ENCODE peak calls at places on chromosome 21, in five cellular contexts. T is fibroblast of lung, J is endodermal cell, U is cardiac fibroblast, W is progenitor cell of endocrine pancreas. M is an unnamed sample.

GRCh38 chr21:16455978-16456377 is 726.2 kb downstream of the USP25 start:
- DNase-seq in T (peak), J (no peak), U (no peak), W (no peak), M (no peak)

GRCh38 chr21:45327458-45328197 is 39.9 kb upstream of the POFUT2 start:
- DNase-seq in T (no peak), J (peak), U (no peak), W (no peak), M (no peak)

GRCh38 chr21:40143822-40144525 is 276.7 kb downstream of the PCP4 start:
- DNase-seq in T (peak), J (peak), U (peak), W (peak), M (peak)

GRCh38 chr21:39282911-39283310 is 30.5 kb downstream of the BRWD1 start:
- DNase-seq in T (no peak), J (no peak), U (no peak), W (no peak), M (no peak)

GRCh38 chr21:45138199-45139002 is 64.0 kb downstream of the ADARB1 start:
- DNase-seq in T (peak), J (peak), U (peak), W (peak), M (peak)

GRCh38 chr21:32367158-32367557 is 25.7 kb downstream of the URB1 start:
- DNase-seq in T (no peak), J (no peak), U (peak), W (no peak), M (no peak)

GRCh38 chr21:38597436-38597835 is 99.2 kb upstream of the ERG start:
- DNase-seq in T (peak), J (no peak), U (no peak), W (no peak), M (no peak)

GRCh38 chr21:41747943-41748738 is 18.7 kb downstream of the RIPK4 start:
- DNase-seq in T (no peak), J (no peak), U (no peak), W (no peak), M (no peak)

GRCh38 chr21:45084881-45085536 is 10.6 kb downstream of the ADARB1 start:
- DNase-seq in T (no peak), J (no peak), U (no peak), W (no peak), M (no peak)

GRCh38 chr21:37032877-37033471 is 26.5 kb downstream of the RIPPLY3 start:
- DNase-seq in T (peak), J (no peak), U (peak), W (no peak), M (no peak)

GRCh38 chr21:37368536-37369279 is 2.1 kb downstream of the DYRK1A start:
- DNase-seq in T (peak), J (peak), U (peak), W (no peak), M (no peak)

GRCh38 chr21:28737671-28738279 is 254.9 kb downstream of the LTN1 start:
- DNase-seq in T (peak), J (no peak), U (peak), W (no peak), M (no peak)

GRCh38 chr21:42061866-42062542 is 9.1 kb upstream of the UMODL1 start:
- DNase-seq in T (no peak), J (no peak), U (no peak), W (no peak), M (no peak)

GRCh38 chr21:41786521-41786987 is 19.7 kb upstream of the RIPK4 start:
- DNase-seq in T (peak), J (no peak), U (no peak), W (no peak), M (no peak)

GRCh38 chr21:30408782-30409494 is 13.1 kb downstream of the KRTAP13-1 start:
- DNase-seq in T (peak), J (peak), U (peak), W (peak), M (peak)

GRCh38 chr21:45286671-45287437 is 841 bp downstream of the POFUT2 start:
- DNase-seq in T (peak), J (peak), U (no peak), W (no peak), M (peak)

GRCh38 chr21:40176732-40177131 is 309.5 kb downstream of the PCP4 start:
- DNase-seq in T (no peak), J (no peak), U (no peak), W (no peak), M (no peak)

GRCh38 chr21:39715804-39716397 is 29.1 kb upstream of the IGSF5 start:
- DNase-seq in T (peak), J (peak), U (peak), W (peak), M (peak)

GRCh38 chr21:41752231-41752681 is 14.6 kb downstream of the RIPK4 start:
- DNase-seq in T (peak), J (no peak), U (peak), W (no peak), M (no peak)

GRCh38 chr21:9737871-9738520 is 783.4 kb upstream of the TPTE start:
- DNase-seq in T (no peak), J (no peak), U (no peak), W (no peak), M (no peak)

GRCh38 chr21:39559511-39559910 is 53.2 kb upstream of the B3GALT5 start:
- DNase-seq in T (no peak), J (no peak), U (no peak), W (no peak), M (no peak)

GRCh38 chr21:34707876-34708325 is 39.1 kb downstream of the CLIC6 start:
- DNase-seq in T (no peak), J (no peak), U (no peak), W (no peak), M (no peak)

GRCh38 chr21:37767984-37768383 is 148.3 kb downstream of the KCNJ6 start:
- DNase-seq in T (peak), J (peak), U (peak), W (no peak), M (no peak)

GRCh38 chr21:35096959-35097358 is 47.9 kb upstream of the RUNX1 start:
- DNase-seq in T (no peak), J (no peak), U (no peak), W (no peak), M (no peak)

GRCh38 chr21:45186709-45187108 is 101.0 kb downstream of the POFUT2 start:
- DNase-seq in T (no peak), J (no peak), U (no peak), W (no peak), M (no peak)

GRCh38 chr21:29423521-29423920 is 124.8 kb downstream of the BACH1 start:
- DNase-seq in T (no peak), J (no peak), U (no peak), W (no peak), M (no peak)

GRCh38 chr21:16022121-16022520 is 292.3 kb downstream of the USP25 start:
- DNase-seq in T (no peak), J (no peak), U (no peak), W (no peak), M (no peak)

GRCh38 chr21:25638634-25639166 is 358 bp upstream of the JAM2 start:
- DNase-seq in T (peak), J (no peak), U (peak), W (no peak), M (no peak)

GRCh38 chr21:37367758-37368535 is 1.4 kb downstream of the DYRK1A start:
- DNase-seq in T (peak), J (peak), U (peak), W (peak), M (peak)

GRCh38 chr21:39676054-39676771 is 63.5 kb downstream of the B3GALT5 start:
- DNase-seq in T (peak), J (no peak), U (no peak), W (no peak), M (no peak)

GRCh38 chr21:36184561-36184960 is 27.9 kb downstream of the DOP1B start:
- DNase-seq in T (no peak), J (no peak), U (no peak), W (no peak), M (no peak)

GRCh38 chr21:38980416-38981319 is 174.9 kb downstream of the ETS2 start:
- DNase-seq in T (no peak), J (no peak), U (no peak), W (no peak), M (no peak)

GRCh38 chr21:29506947-29507346 is 208.2 kb downstream of the BACH1 start:
- DNase-seq in T (peak), J (no peak), U (peak), W (no peak), M (no peak)

GRCh38 chr21:38229260-38229877 is 27.4 kb upstream of the KCNJ15 start:
- DNase-seq in T (no peak), J (peak), U (no peak), W (no peak), M (no peak)

GRCh38 chr21:42539931-42540343 is 26.3 kb downstream of the SLC37A1 start:
- DNase-seq in T (no peak), J (peak), U (no peak), W (no peak), M (no peak)

GRCh38 chr21:35404247-35404646 is 355.1 kb upstream of the RUNX1 start:
- DNase-seq in T (no peak), J (no peak), U (no peak), W (no peak), M (no peak)

GRCh38 chr21:36027352-36027751 is 33.0 kb downstream of the SETD4 start:
- DNase-seq in T (peak), J (no peak), U (peak), W (no peak), M (no peak)

GRCh38 chr21:37463083-37463780 is 96.7 kb downstream of the DYRK1A start:
- DNase-seq in T (peak), J (peak), U (peak), W (no peak), M (no peak)

DNA sequence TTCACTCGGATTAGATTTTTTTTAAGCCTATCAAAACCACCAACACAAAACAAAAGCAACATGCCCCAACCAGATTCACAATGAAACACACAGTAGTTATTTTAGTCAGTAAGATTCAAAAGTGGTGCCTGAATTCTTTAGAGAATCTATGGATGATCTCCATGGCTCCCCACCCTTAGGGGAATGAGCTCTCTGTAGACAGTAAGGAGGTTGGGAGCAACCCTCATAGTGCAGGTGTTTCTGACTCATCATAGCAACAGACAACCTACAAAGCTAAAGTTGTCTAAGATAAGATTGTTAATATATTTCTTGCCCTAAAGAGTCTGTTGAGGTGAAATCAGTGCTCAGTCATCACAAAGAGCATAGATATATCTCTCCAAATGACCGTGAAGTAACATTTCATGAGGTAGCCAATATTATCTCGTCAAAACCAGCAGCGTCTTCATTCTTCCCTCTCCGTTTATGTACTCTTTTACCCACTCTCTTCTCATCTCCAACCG is 78.3 kb downstream of the ADAMTS1 start:
- DNase-seq in T (no peak), J (no peak), U (no peak), W (no peak), M (no peak)
- TF ChIP-seq CTCF in T (no peak), J (no peak), U (no peak), W (no peak), M (no peak)

GRCh38 chr21:18249542-18250152 is 5.0 kb downstream of the CHODL start:
- DNase-seq in T (no peak), J (peak), U (no peak), W (no peak), M (no peak)
- TF ChIP-seq CTCF in T (no peak), J (peak), U (no peak), W (peak), M (peak)

DNA sequence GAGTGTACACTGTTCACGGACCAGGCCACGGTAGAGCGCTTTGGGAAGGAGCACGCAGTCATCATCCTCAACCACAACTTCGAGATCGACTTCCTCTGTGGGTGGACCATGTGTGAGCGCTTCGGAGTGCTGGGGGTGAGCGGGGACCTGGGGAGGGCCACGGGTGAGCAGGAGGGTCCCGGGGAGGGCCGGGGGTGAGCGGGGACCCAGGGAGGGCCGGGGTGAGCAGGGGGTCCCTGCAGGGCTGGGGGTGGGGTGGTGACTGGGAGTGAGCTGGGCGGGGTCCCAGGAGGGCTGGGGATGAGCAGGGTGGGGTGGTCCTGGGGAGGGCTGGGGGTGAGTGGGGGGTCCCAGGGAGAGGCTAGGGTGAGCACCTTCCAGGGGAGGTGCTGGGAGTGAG is 44.1 kb upstream of the TRAPPC10 start:
- DNase-seq in T (no peak), J (no peak), U (no peak), W (no peak), M (no peak)
- TF ChIP-seq CTCF in T (no peak), J (no peak), U (no peak), W (no peak), M (no peak)

DNA sequence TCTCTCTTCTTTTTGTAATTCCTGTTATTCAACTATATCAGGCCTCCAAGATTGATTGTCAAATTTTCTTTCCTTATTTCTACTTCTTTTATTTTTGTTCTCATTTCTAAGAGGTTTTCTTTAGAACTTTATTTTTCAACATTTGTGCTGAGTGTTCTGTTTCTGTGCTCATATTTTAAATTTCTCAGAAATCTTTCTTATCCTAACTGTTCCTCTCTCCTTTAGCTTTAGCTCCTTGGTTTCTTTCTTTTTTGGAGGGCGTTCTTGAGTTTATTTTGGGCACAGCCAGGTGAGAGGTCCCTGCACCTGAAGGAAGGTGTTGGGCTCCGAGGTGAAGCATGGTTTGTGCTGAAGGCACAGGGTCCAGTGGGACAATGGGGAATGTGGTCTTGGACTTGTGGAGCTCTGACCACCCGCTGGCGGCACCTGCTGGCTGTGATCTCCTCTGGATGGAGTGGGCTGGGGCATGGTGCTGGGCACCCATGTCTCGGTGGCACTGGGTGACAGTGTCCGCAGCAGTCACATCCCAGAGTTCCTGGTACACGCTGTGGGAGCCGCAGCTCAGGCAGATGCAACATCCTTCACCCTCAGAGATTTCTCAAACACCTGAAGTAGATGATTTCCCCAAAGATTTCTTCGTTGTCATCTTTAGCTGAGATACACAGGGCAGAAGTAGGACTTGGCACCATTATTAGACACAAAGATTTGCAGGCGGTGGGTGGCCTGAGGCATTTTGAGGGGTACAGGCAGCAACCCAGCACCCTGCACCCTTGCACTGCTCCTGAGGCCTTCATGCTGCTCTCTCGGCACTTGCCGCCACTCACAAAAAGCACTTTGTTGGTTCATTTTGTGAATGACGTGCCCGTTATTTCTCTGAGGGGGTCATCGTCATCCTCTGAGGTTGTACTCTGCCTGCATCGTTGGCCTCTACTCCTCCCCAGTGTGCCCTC is 38.2 kb upstream of the DIP2A start:
- DNase-seq in T (no peak), J (no peak), U (no peak), W (no peak), M (no peak)
- TF ChIP-seq CTCF in T (no peak), J (no peak), U (no peak), W (no peak), M (no peak)

GRCh38 chr21:20875741-20876140 is 122.5 kb upstream of the NCAM2 start:
- DNase-seq in T (no peak), J (no peak), U (no peak), W (no peak), M (no peak)
- TF ChIP-seq CTCF in T (no peak), J (peak), U (no peak), W (peak), M (no peak)

GRCh38 chr21:33374874-33375644 is 28.2 kb upstream of the IFNGR2 start:
- DNase-seq in T (no peak), J (no peak), U (no peak), W (no peak), M (no peak)
- TF ChIP-seq CTCF in T (no peak), J (peak), U (no peak), W (no peak), M (peak)

M was measured in neural crest cell.